ENCODE peak calls at places on chromosomes 4 and X, in eight cellular contexts. K is EH; O is nephron progenitor cell; Q is A172; J is GDM1; Y is NCI-H2029 treated with DMSO at 0.1 percent for 48 hours; E is RWPE1; X is activated T-helper 9 cell treated with anti-CD3 and anti-CD28 coated beads, Interleukin-2, amount 50 U/mL, for 16 hours. W is an unnamed sample.

GRCh38 chr4:123291329-123291728 is 105.3 kb upstream of the SPRY1 start:
- DNase-seq in Q (no peak), X (no peak), O (no peak), Y (no peak), K (no peak), E (no peak), J (no peak), W (no peak)

GRCh38 chrX:130086414-130087207 is 23.7 kb downstream of the ELF4 start:
- DNase-seq in O (no peak), Y (no peak), K (no peak), Q (no peak), J (peak; percentile 91), X (peak; percentile 45), E (no peak), W (peak; percentile 95)

GRCh38 chr4:80037864-80038263 is 35.2 kb downstream of the ANTXR2 start:
- DNase-seq in E (no peak), Q (no peak), O (no peak), J (no peak), K (no peak), Y (no peak), X (no peak), W (no peak)

GRCh38 chrX:70452143-70452733 is 7.6 kb downstream of the DLG3 start:
- DNase-seq in Q (no peak), E (no peak), X (peak; percentile 34), J (no peak), Y (no peak), O (peak; percentile 65), K (peak; percentile 59), W (no peak)

GRCh38 chr4:99810536-99810935 is 6.1 kb upstream of the DAPP1 start:
- DNase-seq in X (no peak), E (no peak), O (no peak), Y (no peak), K (no peak), J (no peak), Q (no peak), W (no peak)

GRCh38 chr4:150495550-150495949 is 86.4 kb upstream of the MAB21L2 start:
- DNase-seq in X (no peak), E (no peak), Q (no peak), Y (no peak), O (no peak), K (no peak), J (no peak), W (no peak)

GRCh38 chr4:152485726-152486276 is 50.1 kb downstream of the FBXW7 start:
- DNase-seq in K (peak; percentile 80), E (no peak), O (no peak), J (no peak), Y (no peak), X (no peak), Q (peak; percentile 71), W (no peak)

GRCh38 chr4:165343353-165344191 is 16.1 kb downstream of the MSMO1 start:
- DNase-seq in Y (no peak), X (no peak), O (no peak), E (no peak), J (no peak), K (no peak), Q (no peak), W (peak; percentile 35)

GRCh38 chrX:40792433-40792832 is 57.1 kb upstream of the MED14 start:
- DNase-seq in J (no peak), X (no peak), Q (no peak), O (no peak), E (no peak), Y (no peak), K (no peak), W (no peak)

GRCh38 chr4:27620886-27621285 is 760.2 kb downstream of the STIM2 start:
- DNase-seq in X (no peak), E (no peak), K (no peak), O (no peak), Q (no peak), J (no peak), Y (no peak), W (no peak)

GRCh38 chrX:129779747-129780146 is at the start of gene SASH3:
- DNase-seq in Q (no peak), Y (no peak), E (no peak), O (no peak), X (peak; percentile 38), J (peak; percentile 83), K (no peak), W (peak; percentile 88)

GRCh38 chr4:128661529-128661928 is 148.0 kb upstream of the JADE1 start:
- DNase-seq in X (no peak), E (no peak), Y (no peak), K (no peak), O (no peak), J (no peak), Q (no peak), W (no peak)

GRCh38 chr4:158796370-158797140 is 27.7 kb downstream of the FNIP2 start:
- DNase-seq in Y (no peak), J (no peak), X (no peak), O (no peak), E (no peak), K (peak; percentile 73), Q (peak; percentile 68), W (no peak)

GRCh38 chr4:48175328-48175727 is 41.3 kb upstream of the TXK start:
- DNase-seq in X (no peak), Y (no peak), J (no peak), E (no peak), Q (peak; percentile 12), O (no peak), K (no peak), W (no peak)

GRCh38 chr4:6408263-6408662 is 64.2 kb downstream of the PPP2R2C start:
- DNase-seq in E (peak; percentile 6), Y (no peak), J (no peak), K (no peak), O (no peak), X (no peak), Q (peak; percentile 18), W (no peak)

GRCh38 chrX:106917830-106918500 is 2.2 kb upstream of the CLDN2 start:
- DNase-seq in K (peak; percentile 66), J (no peak), Q (peak; percentile 84), O (no peak), Y (peak; percentile 46), X (no peak), E (peak; percentile 53), W (no peak)

GRCh38 chr4:156505341-156505955 is 466.2 kb downstream of the PDGFC start:
- DNase-seq in K (no peak), Y (no peak), O (peak; percentile 22), J (no peak), E (no peak), Q (peak; percentile 90), X (no peak), W (peak; percentile 6)

GRCh38 chr4:33134366-33134765 is 2414.2 kb downstream of the PCDH7 start:
- DNase-seq in K (no peak), J (no peak), E (no peak), Y (no peak), O (no peak), X (no peak), Q (no peak), W (no peak)

GRCh38 chr4:119738901-119739300 is 110.3 kb upstream of the PDE5A start:
- DNase-seq in K (no peak), J (no peak), Q (no peak), E (no peak), X (no peak), Y (no peak), O (no peak), W (no peak)

GRCh38 chrX:69320116-69320515 is 154.9 kb upstream of the PJA1 start:
- DNase-seq in J (no peak), Y (no peak), Q (no peak), X (no peak), K (no peak), O (no peak), E (no peak), W (no peak)

GRCh38 chr4:12889054-12889453 is 595.1 kb downstream of the RAB28 start:
- DNase-seq in E (no peak), K (no peak), Q (no peak), J (no peak), O (no peak), X (no peak), Y (no peak), W (no peak)

GRCh38 chrX:39377773-39378172 is 576.5 kb downstream of the MID1IP1 start:
- DNase-seq in J (no peak), O (no peak), Y (no peak), Q (no peak), X (no peak), K (no peak), E (no peak), W (no peak)